ENCODE peak calls at places on chromosomes 12 and 14, in eight cellular contexts. One of them, this sample, is unnamed.
A peak's percentile ranks its signal among the peaks of the same experiment; 100 is the strongest.

GRCh38 chr12:103583008-103583407 is 4.1 kb upstream of the STAB2 start:
- DNase-seq in GM12865: no peak
- DNase-seq in bronchial epithelial cell: peak; percentile 66
- DNase-seq in ovary: no peak
- DNase-seq in body of pancreas: no peak
- DNase-seq in stomach: no peak
- DNase-seq in A549: no peak
- DNase-seq in heart left ventricle: no peak
- DNase-seq in this sample: peak; percentile 12

GRCh38 chr14:36293824-36294223 is 26.6 kb downstream of the MBIP start:
- DNase-seq in ovary: no peak
- DNase-seq in GM12865: no peak
- DNase-seq in A549: no peak
- DNase-seq in heart left ventricle: no peak
- DNase-seq in bronchial epithelial cell: peak; percentile 17
- DNase-seq in body of pancreas: no peak
- DNase-seq in stomach: no peak
- DNase-seq in this sample: peak; percentile 37

GRCh38 chr12:65613692-65614091 is 210.6 kb upstream of the HMGA2 start:
- DNase-seq in stomach: no peak
- DNase-seq in body of pancreas: no peak
- DNase-seq in bronchial epithelial cell: peak; percentile 9
- DNase-seq in ovary: no peak
- DNase-seq in A549: no peak
- DNase-seq in GM12865: no peak
- DNase-seq in heart left ventricle: no peak
- DNase-seq in this sample: no peak

GRCh38 chr12:107411792-107412535 is 273.6 kb upstream of the PWP1 start:
- DNase-seq in heart left ventricle: no peak
- DNase-seq in body of pancreas: no peak
- DNase-seq in ovary: no peak
- DNase-seq in stomach: no peak
- DNase-seq in A549: peak; percentile 71
- DNase-seq in GM12865: no peak
- DNase-seq in bronchial epithelial cell: peak; percentile 82
- DNase-seq in this sample: peak; percentile 70

GRCh38 chr14:104431351-104431928 is 148.1 kb upstream of the C14orf180 start:
- DNase-seq in heart left ventricle: no peak
- DNase-seq in ovary: no peak
- DNase-seq in GM12865: no peak
- DNase-seq in A549: no peak
- DNase-seq in stomach: no peak
- DNase-seq in bronchial epithelial cell: no peak
- DNase-seq in body of pancreas: no peak
- DNase-seq in this sample: no peak

GRCh38 chr14:76827696-76828301 is 1.6 kb downstream of the LRRC74A start:
- DNase-seq in A549: no peak
- DNase-seq in ovary: no peak
- DNase-seq in GM12865: no peak
- DNase-seq in body of pancreas: peak; percentile 49
- DNase-seq in heart left ventricle: peak; percentile 70
- DNase-seq in stomach: no peak
- DNase-seq in bronchial epithelial cell: no peak
- DNase-seq in this sample: no peak

GRCh38 chr14:51564986-51565604 is 86.6 kb upstream of the FRMD6 start:
- DNase-seq in A549: no peak
- DNase-seq in bronchial epithelial cell: peak; percentile 85
- DNase-seq in ovary: no peak
- DNase-seq in heart left ventricle: no peak
- DNase-seq in body of pancreas: no peak
- DNase-seq in stomach: no peak
- DNase-seq in GM12865: no peak
- DNase-seq in this sample: peak; percentile 69

GRCh38 chr12:92629349-92630065 is 73.3 kb upstream of the PLEKHG7 start:
- DNase-seq in stomach: peak; percentile 31
- DNase-seq in heart left ventricle: peak; percentile 34
- DNase-seq in body of pancreas: no peak
- DNase-seq in ovary: no peak
- DNase-seq in bronchial epithelial cell: no peak
- DNase-seq in A549: no peak
- DNase-seq in GM12865: no peak
- DNase-seq in this sample: no peak

GRCh38 chr12:42208574-42208973 is 29.5 kb downstream of the YAF2 start:
- DNase-seq in ovary: no peak
- DNase-seq in GM12865: no peak
- DNase-seq in heart left ventricle: no peak
- DNase-seq in body of pancreas: no peak
- DNase-seq in bronchial epithelial cell: no peak
- DNase-seq in stomach: no peak
- DNase-seq in A549: no peak
- DNase-seq in this sample: no peak

GRCh38 chr14:91309756-91310280 is 65.3 kb upstream of the GPR68 start:
- DNase-seq in stomach: no peak
- DNase-seq in A549: no peak
- DNase-seq in ovary: no peak
- DNase-seq in body of pancreas: no peak
- DNase-seq in GM12865: no peak
- DNase-seq in bronchial epithelial cell: no peak
- DNase-seq in heart left ventricle: no peak
- DNase-seq in this sample: no peak

GRCh38 chr12:29025936-29026335 is 123.1 kb upstream of the FAR2 start:
- DNase-seq in body of pancreas: no peak
- DNase-seq in ovary: no peak
- DNase-seq in A549: no peak
- DNase-seq in GM12865: no peak
- DNase-seq in bronchial epithelial cell: no peak
- DNase-seq in stomach: no peak
- DNase-seq in heart left ventricle: no peak
- DNase-seq in this sample: no peak

GRCh38 chr14:64889352-64889751 is 9.6 kb upstream of the SPTB start:
- DNase-seq in GM12865: no peak
- DNase-seq in stomach: no peak
- DNase-seq in body of pancreas: no peak
- DNase-seq in A549: no peak
- DNase-seq in ovary: no peak
- DNase-seq in bronchial epithelial cell: peak; percentile 18
- DNase-seq in heart left ventricle: no peak
- DNase-seq in this sample: no peak

GRCh38 chr12:92668739-92669138 is 34.0 kb upstream of the PLEKHG7 start:
- DNase-seq in ovary: no peak
- DNase-seq in A549: no peak
- DNase-seq in bronchial epithelial cell: no peak
- DNase-seq in heart left ventricle: no peak
- DNase-seq in body of pancreas: no peak
- DNase-seq in stomach: no peak
- DNase-seq in GM12865: no peak
- DNase-seq in this sample: no peak

GRCh38 chr12:104562763-104563162 is 106.0 kb downstream of the CHST11 start:
- DNase-seq in bronchial epithelial cell: no peak
- DNase-seq in A549: no peak
- DNase-seq in ovary: no peak
- DNase-seq in heart left ventricle: no peak
- DNase-seq in GM12865: no peak
- DNase-seq in stomach: no peak
- DNase-seq in body of pancreas: no peak
- DNase-seq in this sample: no peak

GRCh38 chr14:98665019-98665418 is 607.0 kb downstream of the BCL11B start:
- DNase-seq in stomach: no peak
- DNase-seq in body of pancreas: no peak
- DNase-seq in A549: no peak
- DNase-seq in bronchial epithelial cell: no peak
- DNase-seq in heart left ventricle: no peak
- DNase-seq in ovary: no peak
- DNase-seq in GM12865: no peak
- DNase-seq in this sample: no peak

DNA sequence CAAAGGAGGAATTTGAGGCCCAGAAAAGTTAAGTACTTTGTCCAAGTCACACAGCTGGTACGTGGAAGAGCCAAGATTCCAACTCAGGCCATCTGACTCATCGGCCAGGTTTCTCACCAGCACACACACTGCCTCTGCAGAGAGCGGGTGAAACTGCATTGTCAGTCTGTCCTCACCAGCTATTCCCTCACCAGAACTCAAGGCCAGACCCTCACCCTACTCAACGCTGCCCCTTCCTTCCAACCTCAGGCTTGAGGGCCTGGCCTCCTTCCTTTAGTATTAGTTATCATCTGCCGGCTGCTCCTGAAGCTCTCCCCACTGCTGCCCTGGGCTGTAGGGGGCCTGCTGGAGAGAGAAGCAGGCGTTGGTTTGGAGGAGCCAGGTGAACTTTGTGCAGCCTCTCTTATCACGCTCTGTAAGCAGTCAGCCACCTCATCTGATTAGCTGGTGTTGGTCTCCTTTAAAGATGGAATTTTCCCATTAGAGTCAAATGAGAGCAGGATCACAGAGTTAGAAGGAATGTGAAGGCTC is 16.6 kb upstream of the PLEK2 start:
- DNase-seq in ovary: no peak
- DNase-seq in body of pancreas: peak; percentile 48
- DNase-seq in heart left ventricle: no peak
- DNase-seq in A549: peak; percentile 54
- DNase-seq in bronchial epithelial cell: peak; percentile 66
- DNase-seq in stomach: peak; percentile 54
- DNase-seq in GM12865: no peak
- DNase-seq in this sample: peak; percentile 66
- TF ChIP-seq CTCF in ovary: no peak
- TF ChIP-seq CTCF in body of pancreas: no peak
- TF ChIP-seq CTCF in heart left ventricle: no peak
- TF ChIP-seq CTCF in A549: no peak
- TF ChIP-seq CTCF in bronchial epithelial cell: no peak
- TF ChIP-seq CTCF in stomach: no peak
- TF ChIP-seq CTCF in GM12865: no peak
- TF ChIP-seq CTCF in this sample: no peak

GRCh38 chr12:24852420-24852819 is 96.5 kb downstream of the BCAT1 start:
- DNase-seq in ovary: no peak
- DNase-seq in heart left ventricle: no peak
- DNase-seq in GM12865: no peak
- DNase-seq in bronchial epithelial cell: no peak
- DNase-seq in A549: no peak
- DNase-seq in stomach: no peak
- DNase-seq in body of pancreas: no peak
- DNase-seq in this sample: no peak
- TF ChIP-seq CTCF in ovary: no peak
- TF ChIP-seq CTCF in heart left ventricle: peak; percentile 9
- TF ChIP-seq CTCF in GM12865: peak; percentile 4
- TF ChIP-seq CTCF in bronchial epithelial cell: peak; percentile 4
- TF ChIP-seq CTCF in A549: peak; percentile 27
- TF ChIP-seq CTCF in stomach: no peak
- TF ChIP-seq CTCF in body of pancreas: peak; percentile 47
- TF ChIP-seq CTCF in this sample: peak; percentile 42

DNA sequence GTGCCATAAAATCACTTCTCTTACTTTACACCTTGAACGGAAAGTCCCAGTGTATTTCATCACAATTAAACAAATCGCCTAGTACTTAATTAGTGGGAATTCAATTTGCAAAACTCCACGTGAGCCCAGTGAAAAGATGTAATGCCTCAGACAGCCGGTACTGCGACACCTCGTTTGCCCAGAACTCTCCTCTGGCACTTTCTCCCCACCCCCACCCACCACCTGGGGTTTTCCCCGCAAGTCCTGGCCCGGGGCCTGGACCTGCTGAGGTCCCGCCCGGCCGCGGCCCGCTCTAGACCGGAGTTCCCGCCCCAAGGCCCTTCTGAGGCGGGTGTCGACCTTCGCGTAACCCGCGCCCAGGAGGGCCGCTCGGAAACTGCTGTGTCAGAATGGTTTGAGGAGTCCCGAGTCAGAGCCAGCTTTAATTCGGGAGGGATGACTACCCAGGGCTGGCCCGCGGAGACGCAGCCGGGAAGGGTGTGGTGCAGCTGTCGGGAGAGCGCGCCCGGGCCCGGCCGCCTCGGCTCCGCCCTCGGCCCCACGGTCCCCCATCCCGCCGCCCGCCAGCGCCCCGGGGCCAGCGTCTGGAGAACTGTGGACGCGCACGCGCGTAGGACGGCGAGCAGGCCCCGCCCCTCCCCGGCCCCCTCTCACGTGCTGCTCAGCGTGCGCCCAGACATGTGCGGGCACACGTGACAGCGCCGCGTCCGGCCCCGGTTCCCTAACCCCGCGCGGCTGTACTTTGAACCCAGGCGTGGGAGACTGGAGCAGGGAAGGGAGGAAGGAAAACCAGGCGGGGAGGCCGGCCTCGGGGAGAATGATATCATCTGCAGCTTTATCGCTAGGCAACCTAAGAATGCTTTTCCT is 10.8 kb downstream of the BHLHE41 start:
- DNase-seq in heart left ventricle: peak; percentile 95
- DNase-seq in bronchial epithelial cell: peak; percentile 83
- DNase-seq in A549: peak; percentile 91
- DNase-seq in stomach: peak; percentile 96
- DNase-seq in body of pancreas: peak; percentile 98
- DNase-seq in ovary: peak; percentile 97
- DNase-seq in GM12865: peak; percentile 89
- DNase-seq in this sample: peak; percentile 84
- TF ChIP-seq CTCF in heart left ventricle: no peak
- TF ChIP-seq CTCF in bronchial epithelial cell: peak; percentile 48
- TF ChIP-seq CTCF in A549: no peak
- TF ChIP-seq CTCF in stomach: no peak
- TF ChIP-seq CTCF in body of pancreas: peak; percentile 20
- TF ChIP-seq CTCF in ovary: peak; percentile 69
- TF ChIP-seq CTCF in GM12865: peak; percentile 12
- TF ChIP-seq CTCF in this sample: no peak

GRCh38 chr14:21233457-21234076 is 35.7 kb downstream of the HNRNPC start:
- DNase-seq in body of pancreas: no peak
- DNase-seq in ovary: no peak
- DNase-seq in GM12865: no peak
- DNase-seq in heart left ventricle: no peak
- DNase-seq in bronchial epithelial cell: no peak
- DNase-seq in A549: peak; percentile 48
- DNase-seq in stomach: no peak
- DNase-seq in this sample: peak; percentile 43
- TF ChIP-seq CTCF in body of pancreas: no peak
- TF ChIP-seq CTCF in ovary: no peak
- TF ChIP-seq CTCF in GM12865: no peak
- TF ChIP-seq CTCF in heart left ventricle: no peak
- TF ChIP-seq CTCF in bronchial epithelial cell: peak; percentile 12
- TF ChIP-seq CTCF in A549: peak; percentile 37
- TF ChIP-seq CTCF in stomach: no peak
- TF ChIP-seq CTCF in this sample: no peak

DNA sequence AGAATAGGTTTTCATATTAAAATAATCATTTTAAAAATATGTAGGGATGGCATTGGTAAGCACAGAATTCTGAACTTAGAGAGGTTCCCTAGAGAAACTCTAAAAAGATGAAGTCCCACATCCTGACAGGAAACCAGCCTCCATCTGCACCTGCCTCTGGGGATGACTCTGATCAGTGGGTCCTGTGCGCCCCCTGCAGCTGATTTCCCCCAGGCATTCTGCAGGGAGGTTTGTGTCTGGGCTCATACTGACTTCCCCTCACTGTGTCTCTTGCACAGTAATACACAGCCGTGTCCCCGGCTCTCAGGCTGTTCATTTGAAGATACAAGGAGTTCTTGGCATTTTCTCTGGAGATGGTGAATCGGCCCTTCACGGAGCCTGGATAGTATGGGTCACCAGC is 602.9 kb downstream of the TMEM121 start:
- DNase-seq in GM12865: peak; percentile 7
- DNase-seq in stomach: no peak
- DNase-seq in ovary: no peak
- DNase-seq in body of pancreas: no peak
- DNase-seq in heart left ventricle: no peak
- DNase-seq in A549: no peak
- DNase-seq in bronchial epithelial cell: no peak
- DNase-seq in this sample: no peak
- TF ChIP-seq CTCF in GM12865: no peak
- TF ChIP-seq CTCF in stomach: no peak
- TF ChIP-seq CTCF in ovary: no peak
- TF ChIP-seq CTCF in body of pancreas: no peak
- TF ChIP-seq CTCF in heart left ventricle: no peak
- TF ChIP-seq CTCF in A549: no peak
- TF ChIP-seq CTCF in bronchial epithelial cell: no peak
- TF ChIP-seq CTCF in this sample: no peak